ENCODE peak calls at places on chromosomes 2 and 18, in nine cellular contexts. One of them, this sample, is unnamed.

GRCh38 chr2:120612931-120613330 is 122.7 kb upstream of the GLI2 start:
- DNase-seq in HCT116: no peak
- DNase-seq in ovary: no peak
- DNase-seq in aorta: peak; percentile 4
- DNase-seq in body of pancreas: no peak
- DNase-seq in colonic mucosa: no peak
- DNase-seq in lung: no peak
- DNase-seq in neuronal stem cell: no peak
- DNase-seq in cardiac muscle cell: no peak
- DNase-seq in this sample: no peak

GRCh38 chr18:22674300-22674699 is 256.6 kb upstream of the CTAGE1 start:
- DNase-seq in HCT116: peak; percentile 7
- DNase-seq in ovary: no peak
- DNase-seq in cardiac muscle cell: no peak
- DNase-seq in colonic mucosa: no peak
- DNase-seq in aorta: no peak
- DNase-seq in body of pancreas: no peak
- DNase-seq in lung: no peak
- DNase-seq in neuronal stem cell: no peak
- DNase-seq in this sample: no peak

GRCh38 chr2:133846476-133846875 is 278.2 kb upstream of the NCKAP5 start:
- DNase-seq in ovary: no peak
- DNase-seq in aorta: no peak
- DNase-seq in cardiac muscle cell: no peak
- DNase-seq in body of pancreas: no peak
- DNase-seq in HCT116: no peak
- DNase-seq in lung: no peak
- DNase-seq in colonic mucosa: no peak
- DNase-seq in neuronal stem cell: no peak
- DNase-seq in this sample: no peak

GRCh38 chr2:5841126-5841525 is 148.9 kb downstream of the SOX11 start:
- DNase-seq in HCT116: no peak
- DNase-seq in aorta: no peak
- DNase-seq in lung: no peak
- DNase-seq in body of pancreas: no peak
- DNase-seq in ovary: no peak
- DNase-seq in colonic mucosa: no peak
- DNase-seq in cardiac muscle cell: no peak
- DNase-seq in neuronal stem cell: no peak
- DNase-seq in this sample: no peak

GRCh38 chr2:6312377-6312776 is 553.3 kb downstream of the CMPK2 start:
- DNase-seq in HCT116: no peak
- DNase-seq in body of pancreas: no peak
- DNase-seq in lung: no peak
- DNase-seq in ovary: no peak
- DNase-seq in cardiac muscle cell: no peak
- DNase-seq in aorta: no peak
- DNase-seq in colonic mucosa: no peak
- DNase-seq in neuronal stem cell: no peak
- DNase-seq in this sample: no peak

GRCh38 chr2:205366336-205367060 is 315.8 kb upstream of the NRP2 start:
- DNase-seq in aorta: no peak
- DNase-seq in body of pancreas: no peak
- DNase-seq in ovary: no peak
- DNase-seq in cardiac muscle cell: peak; percentile 30
- DNase-seq in colonic mucosa: no peak
- DNase-seq in lung: no peak
- DNase-seq in neuronal stem cell: no peak
- DNase-seq in HCT116: no peak
- DNase-seq in this sample: no peak

GRCh38 chr2:46803551-46803885 is 112.1 kb downstream of the MCFD2 start:
- DNase-seq in lung: peak; percentile 26
- DNase-seq in cardiac muscle cell: no peak
- DNase-seq in neuronal stem cell: no peak
- DNase-seq in colonic mucosa: peak; percentile 9
- DNase-seq in ovary: no peak
- DNase-seq in body of pancreas: no peak
- DNase-seq in aorta: no peak
- DNase-seq in HCT116: no peak
- DNase-seq in this sample: no peak

GRCh38 chr2:235669983-235670962 is 176.4 kb downstream of the AGAP1 start:
- DNase-seq in lung: no peak
- DNase-seq in body of pancreas: peak; percentile 34
- DNase-seq in cardiac muscle cell: peak; percentile 86
- DNase-seq in HCT116: no peak
- DNase-seq in colonic mucosa: peak; percentile 59
- DNase-seq in ovary: peak; percentile 72
- DNase-seq in neuronal stem cell: peak; percentile 62
- DNase-seq in aorta: peak; percentile 62
- DNase-seq in this sample: no peak

GRCh38 chr2:126779286-126779605 is 119.4 kb upstream of the TEX51 start:
- DNase-seq in colonic mucosa: no peak
- DNase-seq in body of pancreas: no peak
- DNase-seq in cardiac muscle cell: peak; percentile 29
- DNase-seq in aorta: no peak
- DNase-seq in lung: no peak
- DNase-seq in neuronal stem cell: no peak
- DNase-seq in ovary: no peak
- DNase-seq in HCT116: no peak
- DNase-seq in this sample: no peak

GRCh38 chr2:216635171-216635570 is 2.0 kb downstream of the IGFBP2 start:
- DNase-seq in lung: no peak
- DNase-seq in neuronal stem cell: peak; percentile 47
- DNase-seq in colonic mucosa: no peak
- DNase-seq in aorta: no peak
- DNase-seq in ovary: no peak
- DNase-seq in body of pancreas: no peak
- DNase-seq in cardiac muscle cell: no peak
- DNase-seq in HCT116: no peak
- DNase-seq in this sample: no peak

GRCh38 chr2:121382744-121383143 is 97.7 kb upstream of the TFCP2L1 start:
- DNase-seq in body of pancreas: no peak
- DNase-seq in neuronal stem cell: no peak
- DNase-seq in ovary: no peak
- DNase-seq in aorta: no peak
- DNase-seq in colonic mucosa: no peak
- DNase-seq in lung: no peak
- DNase-seq in cardiac muscle cell: no peak
- DNase-seq in HCT116: no peak
- DNase-seq in this sample: no peak

GRCh38 chr2:169172076-169172735 is 102.8 kb downstream of the DHRS9 start:
- DNase-seq in cardiac muscle cell: no peak
- DNase-seq in neuronal stem cell: no peak
- DNase-seq in ovary: no peak
- DNase-seq in lung: no peak
- DNase-seq in colonic mucosa: no peak
- DNase-seq in HCT116: no peak
- DNase-seq in aorta: no peak
- DNase-seq in body of pancreas: no peak
- DNase-seq in this sample: no peak

GRCh38 chr2:105235388-105236059 is 6.0 kb upstream of the GPR45 start:
- DNase-seq in ovary: peak; percentile 49
- DNase-seq in body of pancreas: peak; percentile 67
- DNase-seq in HCT116: peak; percentile 83
- DNase-seq in colonic mucosa: peak; percentile 84
- DNase-seq in aorta: peak; percentile 78
- DNase-seq in lung: peak; percentile 62
- DNase-seq in cardiac muscle cell: peak; percentile 95
- DNase-seq in neuronal stem cell: peak; percentile 80
- DNase-seq in this sample: peak; percentile 84

GRCh38 chr2:45141883-45142866 is 132.9 kb upstream of the SIX2 start:
- DNase-seq in body of pancreas: no peak
- DNase-seq in neuronal stem cell: no peak
- DNase-seq in cardiac muscle cell: no peak
- DNase-seq in aorta: no peak
- DNase-seq in colonic mucosa: no peak
- DNase-seq in ovary: no peak
- DNase-seq in lung: no peak
- DNase-seq in HCT116: no peak
- DNase-seq in this sample: no peak

GRCh38 chr2:179596018-179596417 is 265.4 kb downstream of the ZNF385B start:
- DNase-seq in body of pancreas: no peak
- DNase-seq in aorta: no peak
- DNase-seq in colonic mucosa: no peak
- DNase-seq in cardiac muscle cell: no peak
- DNase-seq in HCT116: no peak
- DNase-seq in ovary: no peak
- DNase-seq in neuronal stem cell: no peak
- DNase-seq in lung: no peak
- DNase-seq in this sample: no peak

DNA sequence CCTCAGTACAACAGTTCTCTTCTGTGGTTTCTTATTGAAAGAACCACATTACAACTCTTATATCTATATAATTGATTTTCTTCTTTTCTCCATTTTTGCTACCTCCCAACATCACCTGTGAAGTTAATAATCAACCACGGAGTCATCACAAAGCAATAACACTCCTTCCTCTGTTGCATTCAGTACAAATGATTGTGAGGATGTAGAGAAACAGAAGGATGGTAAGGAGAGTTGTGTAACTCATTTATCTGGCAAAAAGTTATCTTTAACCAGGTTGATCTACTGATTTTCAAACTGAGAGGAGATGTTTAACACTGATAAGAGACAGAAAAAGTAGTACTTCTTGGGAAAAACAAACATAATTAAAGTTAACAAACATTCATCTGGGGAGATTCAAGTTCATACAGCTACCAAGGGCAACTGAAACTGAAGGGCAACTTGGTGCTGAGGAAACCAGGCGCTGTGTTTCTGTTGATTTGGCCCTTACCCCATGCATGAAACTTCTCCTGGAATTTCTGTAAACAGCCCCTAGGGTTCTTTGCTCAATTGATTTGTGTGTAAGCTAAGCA is 14.1 kb downstream of the IDH1 start:
- DNase-seq in HCT116: no peak
- DNase-seq in cardiac muscle cell: no peak
- DNase-seq in aorta: no peak
- DNase-seq in body of pancreas: no peak
- DNase-seq in colonic mucosa: no peak
- DNase-seq in ovary: no peak
- DNase-seq in neuronal stem cell: no peak
- DNase-seq in lung: no peak
- DNase-seq in this sample: no peak
- H3K36me3 ChIP-seq in HCT116: no peaks in the 10 kb centered on the region
- H3K36me3 ChIP-seq in cardiac muscle cell: peaks cover 49% of the 10 kb centered on the region
- H3K36me3 ChIP-seq in aorta: peaks cover 2% of the 10 kb centered on the region
- H3K36me3 ChIP-seq in body of pancreas: no peaks in the 10 kb centered on the region
- H3K36me3 ChIP-seq in colonic mucosa: peaks cover 17% of the 10 kb centered on the region
- H3K36me3 ChIP-seq in ovary: no peaks in the 10 kb centered on the region
- H3K36me3 ChIP-seq in neuronal stem cell: peaks cover 30% of the 10 kb centered on the region
- H3K36me3 ChIP-seq in lung: peaks cover 31% of the 10 kb centered on the region
- H3K36me3 ChIP-seq in this sample: peaks cover 19% of the 10 kb centered on the region

DNA sequence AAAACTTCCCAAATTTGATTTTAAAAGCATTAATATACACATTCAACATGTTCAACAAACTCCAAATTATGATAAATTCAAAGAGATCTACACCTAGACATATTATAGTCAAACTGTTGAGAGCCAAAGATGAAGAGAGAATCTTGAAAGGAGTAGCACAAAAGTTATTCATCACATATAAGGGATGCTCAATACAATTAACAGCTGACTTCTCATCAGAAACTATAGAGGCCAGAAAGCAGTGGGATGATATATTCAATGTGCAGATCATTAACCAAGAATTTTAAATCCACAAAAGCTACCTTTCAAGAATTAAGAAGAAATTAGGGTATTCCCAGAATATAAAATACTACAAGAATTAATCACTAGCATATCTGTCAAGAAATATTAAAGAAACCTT is 75.4 kb downstream of the LOXHD1 start:
- DNase-seq in body of pancreas: no peak
- DNase-seq in HCT116: no peak
- DNase-seq in cardiac muscle cell: no peak
- DNase-seq in aorta: no peak
- DNase-seq in colonic mucosa: no peak
- DNase-seq in lung: no peak
- DNase-seq in neuronal stem cell: no peak
- DNase-seq in ovary: no peak
- DNase-seq in this sample: no peak
- H3K36me3 ChIP-seq in body of pancreas: no peaks in the 10 kb centered on the region
- H3K36me3 ChIP-seq in HCT116: no peaks in the 10 kb centered on the region
- H3K36me3 ChIP-seq in cardiac muscle cell: no peaks in the 10 kb centered on the region
- H3K36me3 ChIP-seq in aorta: no peaks in the 10 kb centered on the region
- H3K36me3 ChIP-seq in colonic mucosa: no peaks in the 10 kb centered on the region
- H3K36me3 ChIP-seq in lung: no peaks in the 10 kb centered on the region
- H3K36me3 ChIP-seq in neuronal stem cell: no peaks in the 10 kb centered on the region
- H3K36me3 ChIP-seq in ovary: no peaks in the 10 kb centered on the region
- H3K36me3 ChIP-seq in this sample: no peaks in the 10 kb centered on the region

GRCh38 chr2:240522406-240522805 is 35.4 kb downstream of the ANKMY1 start:
- DNase-seq in lung: no peak
- DNase-seq in HCT116: no peak
- DNase-seq in cardiac muscle cell: no peak
- DNase-seq in colonic mucosa: no peak
- DNase-seq in neuronal stem cell: no peak
- DNase-seq in aorta: no peak
- DNase-seq in ovary: no peak
- DNase-seq in body of pancreas: no peak
- DNase-seq in this sample: no peak
- H3K36me3 ChIP-seq in lung: no peaks in the 10 kb centered on the region
- H3K36me3 ChIP-seq in HCT116: peaks cover 42% of the 10 kb centered on the region
- H3K36me3 ChIP-seq in cardiac muscle cell: no peaks in the 10 kb centered on the region
- H3K36me3 ChIP-seq in colonic mucosa: no peaks in the 10 kb centered on the region
- H3K36me3 ChIP-seq in neuronal stem cell: peaks cover 5% of the 10 kb centered on the region
- H3K36me3 ChIP-seq in aorta: peaks cover 5% of the 10 kb centered on the region
- H3K36me3 ChIP-seq in ovary: no peaks in the 10 kb centered on the region
- H3K36me3 ChIP-seq in body of pancreas: peaks cover 6% of the 10 kb centered on the region
- H3K36me3 ChIP-seq in this sample: peaks cover 5% of the 10 kb centered on the region

GRCh38 chr2:21010813-21011439 is 32.9 kb downstream of the APOB start:
- DNase-seq in neuronal stem cell: no peak
- DNase-seq in colonic mucosa: no peak
- DNase-seq in ovary: no peak
- DNase-seq in lung: no peak
- DNase-seq in HCT116: no peak
- DNase-seq in aorta: no peak
- DNase-seq in cardiac muscle cell: peak; percentile 13
- DNase-seq in body of pancreas: no peak
- DNase-seq in this sample: no peak

GRCh38 chr2:21012557-21012937 is 31.3 kb downstream of the APOB start:
- DNase-seq in lung: no peak
- DNase-seq in colonic mucosa: no peak
- DNase-seq in HCT116: no peak
- DNase-seq in body of pancreas: no peak
- DNase-seq in aorta: no peak
- DNase-seq in cardiac muscle cell: no peak
- DNase-seq in neuronal stem cell: no peak
- DNase-seq in ovary: no peak
- DNase-seq in this sample: no peak

GRCh38 chr2:21013043-21013816 is 30.6 kb downstream of the APOB start:
- DNase-seq in ovary: no peak
- DNase-seq in aorta: no peak
- DNase-seq in HCT116: no peak
- DNase-seq in colonic mucosa: no peak
- DNase-seq in neuronal stem cell: no peak
- DNase-seq in cardiac muscle cell: no peak
- DNase-seq in body of pancreas: no peak
- DNase-seq in lung: no peak
- DNase-seq in this sample: no peak

GRCh38 chr2:21011453-21011852 is 32.4 kb downstream of the APOB start:
- DNase-seq in cardiac muscle cell: no peak
- DNase-seq in ovary: no peak
- DNase-seq in lung: no peak
- DNase-seq in HCT116: no peak
- DNase-seq in body of pancreas: no peak
- DNase-seq in colonic mucosa: no peak
- DNase-seq in aorta: no peak
- DNase-seq in neuronal stem cell: no peak
- DNase-seq in this sample: no peak

GRCh38 chr2:21011876-21012556 is 31.9 kb downstream of the APOB start:
- DNase-seq in cardiac muscle cell: no peak
- DNase-seq in neuronal stem cell: no peak
- DNase-seq in aorta: no peak
- DNase-seq in ovary: no peak
- DNase-seq in lung: no peak
- DNase-seq in colonic mucosa: no peak
- DNase-seq in body of pancreas: no peak
- DNase-seq in HCT116: no peak
- DNase-seq in this sample: no peak
- H3K36me3 ChIP-seq in cardiac muscle cell: no peaks in the 10 kb centered on the region
- H3K36me3 ChIP-seq in neuronal stem cell: no peaks in the 10 kb centered on the region
- H3K36me3 ChIP-seq in aorta: peaks cover 11% of the 10 kb centered on the region
- H3K36me3 ChIP-seq in ovary: no peaks in the 10 kb centered on the region
- H3K36me3 ChIP-seq in lung: no peaks in the 10 kb centered on the region
- H3K36me3 ChIP-seq in colonic mucosa: no peaks in the 10 kb centered on the region
- H3K36me3 ChIP-seq in body of pancreas: no peaks in the 10 kb centered on the region
- H3K36me3 ChIP-seq in HCT116: no peaks in the 10 kb centered on the region
- H3K36me3 ChIP-seq in this sample: no peaks in the 10 kb centered on the region

This sample was measured in iPS DF 6.9.